ENCODE peak calls at places on chromosomes 11 and 22, in seven cellular contexts. One of them, this sample, is unnamed.
A peak's percentile ranks its signal among the peaks of the same experiment; 100 is the strongest.

GRCh38 chr11:18802381-18803257 is 11.0 kb upstream of the PTPN5 start:
- DNase-seq in natural killer cell: no peak
- DNase-seq in activated CD4-positive, alpha-beta T cell treated with anti-CD3 and anti-CD28 coated beads, Interleukin-2, amount 50 U/mL, for 48 hours: peak; percentile 20
- DNase-seq in EH: peak; percentile 71
- DNase-seq in HFFc6: peak; percentile 57
- DNase-seq in CD4-positive, alpha-beta T cell: peak; percentile 23
- DNase-seq in astrocyte: peak; percentile 52
- DNase-seq in this sample: peak; percentile 67

GRCh38 chr11:2207773-2208621 is 36.4 kb upstream of the TH start:
- DNase-seq in natural killer cell: peak; percentile 6
- DNase-seq in activated CD4-positive, alpha-beta T cell treated with anti-CD3 and anti-CD28 coated beads, Interleukin-2, amount 50 U/mL, for 48 hours: no peak
- DNase-seq in EH: no peak
- DNase-seq in HFFc6: no peak
- DNase-seq in CD4-positive, alpha-beta T cell: no peak
- DNase-seq in astrocyte: no peak
- DNase-seq in this sample: no peak

GRCh38 chr11:62000539-62001446 is 33.4 kb upstream of the FTH1 start:
- DNase-seq in natural killer cell: no peak
- DNase-seq in activated CD4-positive, alpha-beta T cell treated with anti-CD3 and anti-CD28 coated beads, Interleukin-2, amount 50 U/mL, for 48 hours: no peak
- DNase-seq in EH: no peak
- DNase-seq in HFFc6: no peak
- DNase-seq in CD4-positive, alpha-beta T cell: no peak
- DNase-seq in astrocyte: no peak
- DNase-seq in this sample: no peak

GRCh38 chr11:8365542-8365941 is 101.9 kb upstream of the LMO1 start:
- DNase-seq in natural killer cell: no peak
- DNase-seq in activated CD4-positive, alpha-beta T cell treated with anti-CD3 and anti-CD28 coated beads, Interleukin-2, amount 50 U/mL, for 48 hours: no peak
- DNase-seq in EH: no peak
- DNase-seq in HFFc6: no peak
- DNase-seq in CD4-positive, alpha-beta T cell: no peak
- DNase-seq in astrocyte: no peak
- DNase-seq in this sample: no peak

GRCh38 chr11:25741886-25742285 is 590.0 kb upstream of the ANO3 start:
- DNase-seq in natural killer cell: no peak
- DNase-seq in activated CD4-positive, alpha-beta T cell treated with anti-CD3 and anti-CD28 coated beads, Interleukin-2, amount 50 U/mL, for 48 hours: no peak
- DNase-seq in EH: no peak
- DNase-seq in HFFc6: no peak
- DNase-seq in CD4-positive, alpha-beta T cell: no peak
- DNase-seq in astrocyte: no peak
- DNase-seq in this sample: no peak

GRCh38 chr11:118918128-118918685 is 7.5 kb downstream of the BCL9L start:
- DNase-seq in natural killer cell: peak; percentile 41
- DNase-seq in activated CD4-positive, alpha-beta T cell treated with anti-CD3 and anti-CD28 coated beads, Interleukin-2, amount 50 U/mL, for 48 hours: peak; percentile 51
- DNase-seq in EH: peak; percentile 97
- DNase-seq in HFFc6: peak; percentile 97
- DNase-seq in CD4-positive, alpha-beta T cell: no peak
- DNase-seq in astrocyte: peak; percentile 89
- DNase-seq in this sample: peak; percentile 86

GRCh38 chr22:19331975-19332374 is 40.5 kb upstream of the CLTCL1 start:
- DNase-seq in natural killer cell: no peak
- DNase-seq in activated CD4-positive, alpha-beta T cell treated with anti-CD3 and anti-CD28 coated beads, Interleukin-2, amount 50 U/mL, for 48 hours: no peak
- DNase-seq in EH: no peak
- DNase-seq in HFFc6: no peak
- DNase-seq in CD4-positive, alpha-beta T cell: no peak
- DNase-seq in astrocyte: no peak
- DNase-seq in this sample: no peak

GRCh38 chr11:72141066-72141465 is 5.5 kb downstream of the FOLR3 start:
- DNase-seq in natural killer cell: no peak
- DNase-seq in activated CD4-positive, alpha-beta T cell treated with anti-CD3 and anti-CD28 coated beads, Interleukin-2, amount 50 U/mL, for 48 hours: peak; percentile 29
- DNase-seq in EH: peak; percentile 97
- DNase-seq in HFFc6: peak; percentile 96
- DNase-seq in CD4-positive, alpha-beta T cell: no peak
- DNase-seq in astrocyte: peak; percentile 96
- DNase-seq in this sample: peak; percentile 94

GRCh38 chr11:13294771-13295579 is 17.4 kb downstream of the BMAL1 start:
- DNase-seq in natural killer cell: no peak
- DNase-seq in activated CD4-positive, alpha-beta T cell treated with anti-CD3 and anti-CD28 coated beads, Interleukin-2, amount 50 U/mL, for 48 hours: no peak
- DNase-seq in EH: no peak
- DNase-seq in HFFc6: no peak
- DNase-seq in CD4-positive, alpha-beta T cell: no peak
- DNase-seq in astrocyte: no peak
- DNase-seq in this sample: no peak

GRCh38 chr11:62671604-62672528 is at the start of the genes LBHD1 and UQCC3:
- DNase-seq in natural killer cell: peak; percentile 76
- DNase-seq in activated CD4-positive, alpha-beta T cell treated with anti-CD3 and anti-CD28 coated beads, Interleukin-2, amount 50 U/mL, for 48 hours: peak; percentile 89
- DNase-seq in EH: peak; percentile 82
- DNase-seq in HFFc6: peak; percentile 84
- DNase-seq in CD4-positive, alpha-beta T cell: peak; percentile 62
- DNase-seq in astrocyte: peak; percentile 81
- DNase-seq in this sample: peak; percentile 87

GRCh38 chr11:34278708-34279297 is 79.0 kb downstream of the ABTB2 start:
- DNase-seq in natural killer cell: no peak
- DNase-seq in activated CD4-positive, alpha-beta T cell treated with anti-CD3 and anti-CD28 coated beads, Interleukin-2, amount 50 U/mL, for 48 hours: no peak
- DNase-seq in EH: no peak
- DNase-seq in HFFc6: no peak
- DNase-seq in CD4-positive, alpha-beta T cell: no peak
- DNase-seq in astrocyte: no peak
- DNase-seq in this sample: no peak

GRCh38 chr22:28435271-28435825 is 244.3 kb downstream of the TTC28 start:
- DNase-seq in natural killer cell: no peak
- DNase-seq in activated CD4-positive, alpha-beta T cell treated with anti-CD3 and anti-CD28 coated beads, Interleukin-2, amount 50 U/mL, for 48 hours: no peak
- DNase-seq in EH: no peak
- DNase-seq in HFFc6: no peak
- DNase-seq in CD4-positive, alpha-beta T cell: no peak
- DNase-seq in astrocyte: no peak
- DNase-seq in this sample: no peak

GRCh38 chr11:128734439-128735224 is 40.8 kb downstream of the FLI1 start:
- DNase-seq in natural killer cell: no peak
- DNase-seq in activated CD4-positive, alpha-beta T cell treated with anti-CD3 and anti-CD28 coated beads, Interleukin-2, amount 50 U/mL, for 48 hours: no peak
- DNase-seq in EH: no peak
- DNase-seq in HFFc6: no peak
- DNase-seq in CD4-positive, alpha-beta T cell: no peak
- DNase-seq in astrocyte: no peak
- DNase-seq in this sample: no peak

GRCh38 chr11:84673753-84674152 is 953.4 kb downstream of the DLG2 start:
- DNase-seq in natural killer cell: no peak
- DNase-seq in activated CD4-positive, alpha-beta T cell treated with anti-CD3 and anti-CD28 coated beads, Interleukin-2, amount 50 U/mL, for 48 hours: no peak
- DNase-seq in EH: no peak
- DNase-seq in HFFc6: peak; percentile 1
- DNase-seq in CD4-positive, alpha-beta T cell: no peak
- DNase-seq in astrocyte: peak; percentile 18
- DNase-seq in this sample: no peak

GRCh38 chr22:40709752-40710413 is 30.6 kb downstream of the MCHR1 start:
- DNase-seq in natural killer cell: no peak
- DNase-seq in activated CD4-positive, alpha-beta T cell treated with anti-CD3 and anti-CD28 coated beads, Interleukin-2, amount 50 U/mL, for 48 hours: no peak
- DNase-seq in EH: peak; percentile 60
- DNase-seq in HFFc6: no peak
- DNase-seq in CD4-positive, alpha-beta T cell: no peak
- DNase-seq in astrocyte: no peak
- DNase-seq in this sample: no peak

GRCh38 chr11:46489668-46490560 is 98.3 kb upstream of the CHRM4 start:
- DNase-seq in natural killer cell: no peak
- DNase-seq in activated CD4-positive, alpha-beta T cell treated with anti-CD3 and anti-CD28 coated beads, Interleukin-2, amount 50 U/mL, for 48 hours: peak; percentile 6
- DNase-seq in EH: peak; percentile 62
- DNase-seq in HFFc6: peak; percentile 39
- DNase-seq in CD4-positive, alpha-beta T cell: peak; percentile 6
- DNase-seq in astrocyte: peak; percentile 39
- DNase-seq in this sample: peak; percentile 38

GRCh38 chr11:19279455-19279854 is 38.7 kb upstream of the E2F8 start:
- DNase-seq in natural killer cell: no peak
- DNase-seq in activated CD4-positive, alpha-beta T cell treated with anti-CD3 and anti-CD28 coated beads, Interleukin-2, amount 50 U/mL, for 48 hours: no peak
- DNase-seq in EH: no peak
- DNase-seq in HFFc6: no peak
- DNase-seq in CD4-positive, alpha-beta T cell: no peak
- DNase-seq in astrocyte: no peak
- DNase-seq in this sample: no peak

GRCh38 chr11:92311616-92312449 is 87.2 kb downstream of the FAT3 start:
- DNase-seq in natural killer cell: no peak
- DNase-seq in activated CD4-positive, alpha-beta T cell treated with anti-CD3 and anti-CD28 coated beads, Interleukin-2, amount 50 U/mL, for 48 hours: no peak
- DNase-seq in EH: peak; percentile 18
- DNase-seq in HFFc6: peak; percentile 27
- DNase-seq in CD4-positive, alpha-beta T cell: no peak
- DNase-seq in astrocyte: no peak
- DNase-seq in this sample: peak; percentile 12